ENCODE peak calls at places on chromosomes 5 and 9, in nine cellular contexts. Y is type B pancreatic cell, B is endothelial cell, R is adrenal gland, S is epithelial cell of esophagus, A is HL-60, V is brain microvascular endothelial cell, K is endothelial cell of umbilical vein, M is fibroblast of mammary gland. I is an unnamed sample.

GRCh38 chr5:149211566-149211965 is 60.1 kb upstream of the AFAP1L1 start:
- DNase-seq in Y (no peak), B (no peak), R (no peak), S (no peak), A (no peak), V (peak), K (no peak), M (peak), I (peak)

GRCh38 chr5:147485046-147485445 is 24.8 kb downstream of the DPYSL3 start:
- DNase-seq in Y (no peak), B (no peak), R (no peak), S (no peak), A (no peak), V (no peak), K (no peak), M (peak), I (peak)

GRCh38 chr5:54541823-54542783 is 24.5 kb downstream of the SNX18 start:
- DNase-seq in Y (no peak), B (no peak), R (no peak), S (no peak), A (no peak), V (no peak), K (no peak), M (no peak), I (no peak)

GRCh38 chr9:109143881-109144562 is 23.0 kb downstream of the FRRS1L start:
- DNase-seq in Y (no peak), B (no peak), R (no peak), S (peak), A (peak), V (peak), K (no peak), M (peak), I (peak)

GRCh38 chr9:15155826-15156225 is 151.2 kb downstream of the TTC39B start:
- DNase-seq in Y (no peak), B (no peak), R (no peak), S (no peak), A (no peak), V (peak), K (peak), M (peak), I (peak)

GRCh38 chr5:14752497-14753071 is 88.1 kb downstream of the OTULIN start:
- DNase-seq in Y (no peak), B (no peak), R (no peak), S (no peak), A (no peak), V (no peak), K (no peak), M (no peak), I (no peak)

GRCh38 chr9:68690088-68690487 is 15.0 kb upstream of the PIP5K1B start:
- DNase-seq in Y (no peak), B (no peak), R (peak), S (no peak), A (no peak), V (no peak), K (peak), M (peak), I (no peak)

GRCh38 chr5:41290810-41291209 is 77.5 kb upstream of the C6 start:
- DNase-seq in Y (no peak), B (no peak), R (no peak), S (no peak), A (no peak), V (no peak), K (no peak), M (no peak), I (no peak)

GRCh38 chr5:140266471-140267200 is 36.3 kb downstream of the PFDN1 start:
- DNase-seq in Y (no peak), B (no peak), R (no peak), S (no peak), A (no peak), V (no peak), K (no peak), M (no peak), I (no peak)

GRCh38 chr9:130478731-130479575 is 34.2 kb downstream of the ASS1 start:
- DNase-seq in Y (no peak), B (no peak), R (no peak), S (no peak), A (no peak), V (no peak), K (no peak), M (no peak), I (no peak)

DNA sequence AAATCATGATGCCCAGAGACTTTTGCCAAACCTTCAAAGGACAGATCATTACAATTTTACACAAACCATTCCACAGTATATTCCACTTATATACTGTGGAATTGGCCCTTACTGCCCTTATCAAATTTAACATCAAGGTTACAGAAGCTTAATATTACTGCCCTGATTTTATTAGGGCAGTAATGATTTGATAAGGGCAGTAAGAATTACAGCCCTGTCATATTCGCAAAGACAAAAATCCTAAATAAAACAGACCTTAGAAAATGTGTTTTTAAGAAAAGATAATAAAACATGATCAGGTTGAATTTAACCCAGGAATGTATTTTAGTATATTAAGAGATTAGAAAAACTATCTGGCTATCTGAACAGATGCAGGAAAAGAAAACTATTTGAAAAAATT is 7.7 kb upstream of the TMEM161B start:
- DNase-seq in Y (no peak), B (no peak), R (no peak), S (no peak), A (no peak), V (no peak), K (no peak), M (no peak), I (no peak)
- TF ChIP-seq CTCF in Y (no peak), B (no peak), R (no peak), S (no peak), A (no peak), V (no peak), K (no peak), M (no peak), I (no peak)

DNA sequence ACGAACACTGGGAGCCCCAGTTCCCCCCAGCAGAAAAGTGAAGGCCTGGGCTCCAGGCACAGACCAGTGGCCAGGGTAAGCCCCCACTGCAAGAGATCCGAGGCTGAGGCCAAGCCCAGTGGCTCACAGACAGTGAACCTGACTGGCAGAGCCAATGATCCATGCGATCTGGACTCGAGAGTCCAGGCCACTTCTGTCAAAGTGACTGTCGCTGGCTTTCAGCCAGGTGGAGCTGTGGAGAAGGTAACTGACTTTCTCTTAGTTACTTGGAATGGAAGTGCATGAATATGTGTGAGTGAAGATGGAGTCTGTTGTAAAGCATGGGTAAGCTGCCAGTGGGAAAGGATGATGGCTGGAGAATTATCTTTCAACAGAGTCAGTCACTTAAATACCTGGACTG is 99.7 kb downstream of the GOLPH3 start:
- DNase-seq in Y (no peak), B (no peak), R (no peak), S (no peak), A (no peak), V (no peak), K (no peak), M (no peak), I (no peak)
- TF ChIP-seq CTCF in Y (no peak), B (no peak), R (no peak), S (no peak), A (no peak), V (no peak), K (no peak), M (no peak), I (no peak)

GRCh38 chr5:100517301-100517974 is 17.7 kb upstream of the FAM174A start:
- DNase-seq in Y (no peak), B (no peak), R (no peak), S (peak), A (no peak), V (no peak), K (no peak), M (no peak), I (no peak)

GRCh38 chr5:100516285-100516684 is 18.9 kb upstream of the FAM174A start:
- DNase-seq in Y (no peak), B (no peak), R (no peak), S (no peak), A (no peak), V (no peak), K (no peak), M (no peak), I (no peak)

GRCh38 chr5:100519075-100519474 is 16.1 kb upstream of the FAM174A start:
- DNase-seq in Y (no peak), B (no peak), R (no peak), S (no peak), A (no peak), V (no peak), K (no peak), M (no peak), I (no peak)

GRCh38 chr5:100520348-100520747 is 14.8 kb upstream of the FAM174A start:
- DNase-seq in Y (no peak), B (peak), R (no peak), S (no peak), A (no peak), V (no peak), K (no peak), M (no peak), I (no peak)

DNA sequence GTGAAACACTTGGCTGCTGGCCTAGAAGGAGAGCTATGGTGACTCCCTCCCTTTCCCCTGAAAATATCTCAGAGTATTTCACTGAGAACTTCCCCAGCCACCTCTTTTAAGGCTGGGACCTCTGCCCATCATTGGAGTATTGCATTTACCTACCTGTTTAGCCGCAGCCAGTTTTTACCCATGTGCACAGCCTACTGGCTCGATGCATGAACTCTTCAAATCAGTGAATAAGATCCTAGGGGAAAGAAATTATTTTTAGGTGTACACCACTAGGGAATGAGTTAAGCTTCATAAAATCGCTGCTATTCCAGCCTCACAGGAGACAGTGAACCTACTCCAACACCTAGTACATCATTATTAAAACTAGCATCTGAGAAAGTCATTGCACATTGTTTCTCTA is 16.8 kb upstream of the FAM174A start:
- DNase-seq in Y (no peak), B (no peak), R (no peak), S (no peak), A (no peak), V (no peak), K (no peak), M (no peak), I (no peak)
- TF ChIP-seq CTCF in Y (no peak), B (no peak), R (no peak), S (no peak), A (no peak), V (no peak), K (no peak), M (no peak), I (no peak)

DNA sequence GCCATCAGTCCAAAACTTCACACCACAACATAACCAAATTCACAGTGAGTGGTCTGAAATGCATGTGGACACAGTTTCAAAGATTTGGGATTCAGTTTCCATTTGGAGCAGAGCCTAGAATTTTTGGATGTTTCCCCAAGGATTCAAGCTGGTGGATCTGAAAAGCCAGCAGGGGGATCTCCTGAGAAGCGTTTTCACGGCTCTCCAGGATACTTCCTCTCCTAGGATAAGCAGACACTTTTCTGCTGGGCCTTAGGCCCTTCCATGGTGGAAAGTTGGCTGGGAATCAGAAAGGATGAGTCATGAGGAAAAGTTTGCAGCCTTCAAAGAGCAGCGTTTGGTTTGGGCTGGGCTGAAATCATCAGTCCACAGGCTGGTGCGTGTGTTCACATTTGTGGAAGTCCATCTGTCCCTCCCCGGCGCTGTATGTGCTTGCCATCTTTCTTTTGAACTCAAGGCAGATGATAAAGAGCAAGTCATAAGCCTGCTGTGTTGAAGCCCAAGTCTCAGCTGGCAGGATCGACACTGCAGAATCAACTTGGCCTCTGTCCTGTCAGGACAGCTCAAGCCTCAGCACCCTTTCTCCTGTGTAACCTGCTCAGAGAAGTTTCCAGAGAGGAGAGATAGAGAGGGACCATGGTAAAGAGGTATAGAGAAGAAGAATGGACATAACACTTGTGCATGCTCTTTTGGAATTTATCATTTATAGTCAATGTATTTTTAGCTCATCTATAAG is 152.6 kb upstream of the MSX2 start:
- DNase-seq in Y (no peak), B (no peak), R (peak), S (peak), A (no peak), V (peak), K (peak), M (peak), I (peak)
- TF ChIP-seq CTCF in Y (no peak), B (no peak), R (no peak), S (no peak), A (no peak), V (peak), K (no peak), M (peak), I (peak)

DNA sequence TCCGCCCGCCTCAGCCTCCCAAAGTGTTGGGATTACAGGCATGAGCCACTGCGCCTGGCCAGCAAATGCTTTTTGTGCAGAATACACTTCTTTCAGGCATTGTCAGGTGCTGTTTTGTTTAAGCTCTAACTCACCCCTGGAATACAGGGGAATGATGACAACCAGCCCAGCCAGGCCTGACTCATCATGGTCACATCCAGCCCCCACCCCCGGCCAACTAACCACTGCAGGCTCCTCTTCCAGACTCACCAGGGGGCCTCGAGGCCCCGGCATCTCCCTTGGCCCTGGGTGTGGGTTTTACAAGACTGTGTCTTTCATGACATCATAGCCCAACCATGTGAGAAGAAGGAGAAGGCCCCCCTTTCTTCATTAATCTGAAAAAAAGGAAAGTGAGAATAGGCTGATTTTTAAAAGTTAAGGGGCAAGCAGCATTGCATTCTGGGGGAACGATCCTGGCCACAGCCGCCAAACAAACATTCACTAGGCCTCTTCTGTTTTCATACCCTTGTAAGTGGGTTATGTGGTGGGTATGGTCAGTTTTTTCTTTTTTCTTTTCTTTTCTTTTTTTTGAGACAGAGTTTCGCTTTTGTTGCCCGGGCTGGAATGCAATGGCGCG is 35.6 kb downstream of the OLFML2A start:
- DNase-seq in Y (no peak), B (no peak), R (no peak), S (peak), A (no peak), V (peak), K (no peak), M (peak), I (peak)
- TF ChIP-seq CTCF in Y (no peak), B (no peak), R (no peak), S (no peak), A (no peak), V (peak), K (no peak), M (no peak), I (no peak)

DNA sequence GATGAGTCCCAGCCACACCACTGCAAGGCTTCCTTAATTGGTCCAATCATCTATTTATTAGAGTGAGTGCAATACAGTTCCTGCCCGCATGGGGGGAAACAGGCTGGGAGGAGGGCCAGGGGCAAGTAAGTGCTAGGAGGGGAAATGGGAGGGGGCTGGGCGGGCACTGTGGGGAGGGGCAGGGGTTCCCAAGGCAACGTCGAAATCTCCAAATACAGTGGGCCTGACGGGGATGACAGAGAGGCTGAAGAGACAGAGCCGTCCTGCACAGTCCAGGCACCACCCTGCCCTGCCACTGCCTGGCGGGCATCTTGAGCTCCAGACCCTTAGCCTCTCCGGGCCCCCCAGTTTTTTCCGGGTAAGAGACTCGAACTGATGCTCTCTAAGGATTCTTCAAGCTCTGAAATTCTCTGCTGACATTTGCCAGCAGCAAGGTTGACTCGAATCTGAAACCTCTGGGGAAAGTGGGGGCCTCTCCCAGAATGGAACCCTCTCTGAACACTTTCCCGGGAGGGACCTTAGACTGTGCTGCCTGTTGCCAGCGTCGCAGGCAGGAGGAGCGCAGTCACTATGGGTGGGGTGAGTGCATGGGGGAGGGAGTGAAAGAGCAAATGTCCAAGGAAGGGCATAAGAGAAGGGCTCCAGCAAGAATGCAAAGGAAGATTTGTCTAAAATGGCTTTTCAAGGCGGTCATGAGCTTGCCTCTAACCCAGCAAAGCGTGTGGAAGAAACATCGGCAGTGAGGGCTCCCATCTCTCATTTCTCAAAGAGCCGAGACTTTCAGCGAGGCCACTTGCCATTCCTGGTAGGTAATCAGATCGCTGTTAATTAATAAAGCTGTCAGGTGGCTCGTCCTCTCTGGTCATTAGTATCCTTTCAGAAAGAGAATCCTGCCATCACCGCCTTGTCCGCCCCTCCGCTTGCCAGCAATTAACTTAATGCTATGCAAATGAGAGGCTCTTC is 98.9 kb downstream of the GTF3C4 start:
- DNase-seq in Y (peak), B (peak), R (peak), S (peak), A (peak), V (peak), K (peak), M (peak), I (peak)
- TF ChIP-seq CTCF in Y (peak), B (peak), R (peak), S (peak), A (no peak), V (peak), K (peak), M (peak), I (peak)